ENCODE peak calls at places on chromosomes 12 and 14, in ten cellular contexts. I is activated CD8-positive, alpha-beta memory T cell treated with anti-CD3 and anti-CD28 coated beads for 24 hours; W is aorta; F is fibroblast of the aortic adventitia; T is HCT116; R is stimulated activated CD8-positive, alpha-beta memory T cell treated with anti-CD3 and anti-CD28 coated beads, Interleukin-7, amount 100 ng/mL, for 4 hours; V is fibroblast of the conjunctiva; M is IMR-90; E is stimulated activated CD4-positive, alpha-beta T cell treated with anti-CD3 and anti-CD28 coated beads, Interleukin-15, amount 100 ng/mL, for 24 hours; U is activated T-helper 1 cell treated with anti-CD3 and anti-CD28 coated beads, Interleukin-12 subunit alpha, Interleukin-12 subunit beta, Interleukin-2, Interleukin-4 antibody, amounts not matched to agents 30 ng/mL and 10 ng/mL and 1 ng/mL, durations not matched to agents 14 hours and 24 hours and 36 hours. G is an unnamed sample.

GRCh38 chr12:27733052-27733656 is 22.5 kb downstream of the MRPS35 start:
- DNase-seq in I (no peak), W (no peak), F (peak), T (no peak), R (no peak), V (peak), M (peak), E (peak), U (no peak), G (peak)

GRCh38 chr14:24056800-24057184 is 5.0 kb downstream of the CARMIL3 start:
- DNase-seq in I (no peak), W (no peak), F (no peak), T (no peak), R (no peak), V (no peak), M (no peak), E (no peak), U (no peak), G (no peak)

GRCh38 chr12:15751741-15752140 is 37.4 kb downstream of the EPS8 start:
- DNase-seq in I (no peak), W (no peak), F (peak), T (no peak), R (no peak), V (no peak), M (no peak), E (no peak), U (no peak), G (no peak)

GRCh38 chr12:50081096-50081808 is 3.9 kb upstream of the SMARCD1 start:
- DNase-seq in I (no peak), W (peak), F (no peak), T (no peak), R (no peak), V (no peak), M (no peak), E (no peak), U (no peak), G (no peak)

GRCh38 chr12:67752226-67752732 is 103.7 kb downstream of the DYRK2 start:
- DNase-seq in I (no peak), W (no peak), F (no peak), T (no peak), R (no peak), V (no peak), M (peak), E (no peak), U (no peak), G (no peak)

GRCh38 chr14:70008457-70008856 is 129.2 kb downstream of the SMOC1 start:
- DNase-seq in I (no peak), W (no peak), F (no peak), T (no peak), R (no peak), V (no peak), M (no peak), E (no peak), U (no peak), G (no peak)

GRCh38 chr14:77141592-77142288 is at the start of gene ZDHHC22:
- DNase-seq in I (no peak), W (no peak), F (no peak), T (no peak), R (no peak), V (no peak), M (no peak), E (no peak), U (no peak), G (no peak)

GRCh38 chr12:19189522-19189921 is 60.0 kb downstream of the PLEKHA5 start:
- DNase-seq in I (no peak), W (no peak), F (no peak), T (no peak), R (no peak), V (no peak), M (peak), E (no peak), U (no peak), G (no peak)

GRCh38 chr12:97758102-97758501 is 295.5 kb downstream of the RMST start:
- DNase-seq in I (no peak), W (no peak), F (no peak), T (no peak), R (no peak), V (no peak), M (no peak), E (no peak), U (no peak), G (no peak)

GRCh38 chr12:26810330-26810729 is 22.7 kb downstream of the ITPR2 start:
- DNase-seq in I (no peak), W (peak), F (peak), T (no peak), R (no peak), V (peak), M (peak), E (no peak), U (no peak), G (no peak)

GRCh38 chr14:50955373-50956043 is 11.2 kb upstream of the PYGL start:
- DNase-seq in I (no peak), W (peak), F (peak), T (peak), R (no peak), V (peak), M (peak), E (peak), U (no peak), G (peak)

GRCh38 chr12:68446379-68446778 is 114.2 kb upstream of the MDM1 start:
- DNase-seq in I (no peak), W (no peak), F (no peak), T (no peak), R (no peak), V (no peak), M (no peak), E (no peak), U (no peak), G (no peak)

GRCh38 chr14:23183479-23183878 is at the start of gene SLC7A8:
- DNase-seq in I (peak), W (peak), F (no peak), T (peak), R (no peak), V (no peak), M (no peak), E (peak), U (no peak), G (no peak)

GRCh38 chr12:113041560-113041959 is 15.0 kb upstream of the DTX1 start:
- DNase-seq in I (no peak), W (no peak), F (no peak), T (no peak), R (no peak), V (no peak), M (no peak), E (no peak), U (no peak), G (no peak)

GRCh38 chr14:102594514-102595175 is 2.2 kb downstream of the RCOR1 start:
- DNase-seq in I (peak), W (peak), F (peak), T (peak), R (peak), V (peak), M (peak), E (peak), U (peak), G (peak)

GRCh38 chr12:89801284-89801683 is 92.6 kb upstream of the ATP2B1 start:
- DNase-seq in I (no peak), W (no peak), F (no peak), T (no peak), R (no peak), V (no peak), M (no peak), E (no peak), U (no peak), G (peak)

GRCh38 chr14:67010602-67011001 is 178.6 kb upstream of the GARIN2 start:
- DNase-seq in I (no peak), W (no peak), F (no peak), T (no peak), R (no peak), V (no peak), M (no peak), E (no peak), U (no peak), G (peak)

GRCh38 chr12:70543444-70543843 is 93.8 kb downstream of the PTPRB start:
- DNase-seq in I (no peak), W (no peak), F (peak), T (peak), R (no peak), V (peak), M (peak), E (no peak), U (no peak), G (no peak)

GRCh38 chr14:104677506-104678332 is 11.7 kb upstream of the INF2 start:
- DNase-seq in I (peak), W (peak), F (peak), T (no peak), R (peak), V (peak), M (peak), E (peak), U (peak), G (peak)

GRCh38 chr14:22560638-22561365 is 28.2 kb downstream of the DAD1 start:
- DNase-seq in I (peak), W (no peak), F (no peak), T (no peak), R (no peak), V (no peak), M (no peak), E (peak), U (no peak), G (peak)

GRCh38 chr12:1801285-1801975 is 18.9 kb upstream of the LRTM2 start:
- DNase-seq in I (peak), W (peak), F (peak), T (no peak), R (no peak), V (no peak), M (peak), E (no peak), U (no peak), G (no peak)

GRCh38 chr14:50186088-50186487 is 45.3 kb downstream of the SOS2 start:
- DNase-seq in I (no peak), W (no peak), F (no peak), T (no peak), R (no peak), V (no peak), M (no peak), E (no peak), U (no peak), G (no peak)

GRCh38 chr14:22047105-22047504 is 373.5 kb upstream of the OR4E1 start:
- DNase-seq in I (no peak), W (no peak), F (no peak), T (no peak), R (no peak), V (no peak), M (no peak), E (peak), U (peak), G (peak)

GRCh38 chr12:11437966-11438365 is 42.6 kb upstream of the PRB2 start:
- DNase-seq in I (no peak), W (no peak), F (no peak), T (no peak), R (no peak), V (no peak), M (no peak), E (no peak), U (no peak), G (no peak)

GRCh38 chr12:49538740-49539403 is at the start of gene KCNH3:
- DNase-seq in I (peak), W (peak), F (peak), T (peak), R (peak), V (peak), M (peak), E (peak), U (peak), G (peak)

GRCh38 chr12:5171701-5172100 is 128.0 kb downstream of the KCNA5 start:
- DNase-seq in I (no peak), W (no peak), F (peak), T (peak), R (no peak), V (no peak), M (peak), E (peak), U (no peak), G (peak)

GRCh38 chr12:124296295-124296915 is 1.5 kb downstream of the RFLNA start:
- DNase-seq in I (no peak), W (peak), F (no peak), T (no peak), R (no peak), V (no peak), M (no peak), E (no peak), U (no peak), G (no peak)

GRCh38 chr14:101113835-101114725 is 210.6 kb upstream of the RTL1 start:
- DNase-seq in I (peak), W (no peak), F (peak), T (no peak), R (no peak), V (no peak), M (no peak), E (no peak), U (no peak), G (no peak)

GRCh38 chr14:31580234-31580633 is 19.0 kb downstream of the NUBPL start:
- DNase-seq in I (no peak), W (no peak), F (no peak), T (no peak), R (no peak), V (no peak), M (no peak), E (no peak), U (no peak), G (no peak)

GRCh38 chr14:95998656-95999055 is 40.5 kb upstream of the C14orf132 start:
- DNase-seq in I (no peak), W (no peak), F (peak), T (peak), R (no peak), V (peak), M (peak), E (no peak), U (no peak), G (peak)

GRCh38 chr14:66359500-66359899 is 126.7 kb upstream of the CCDC196 start:
- DNase-seq in I (no peak), W (no peak), F (peak), T (peak), R (no peak), V (peak), M (peak), E (peak), U (no peak), G (peak)

GRCh38 chr12:131114331-131114730 is 160.6 kb downstream of the ADGRD1 start:
- DNase-seq in I (no peak), W (peak), F (no peak), T (no peak), R (no peak), V (no peak), M (no peak), E (no peak), U (no peak), G (no peak)

GRCh38 chr12:27176765-27177164 is 67.3 kb upstream of the STK38L start:
- DNase-seq in I (no peak), W (no peak), F (peak), T (no peak), R (peak), V (no peak), M (peak), E (peak), U (no peak), G (no peak)

GRCh38 chr12:28563286-28563685 is 373.0 kb downstream of the CCDC91 start:
- DNase-seq in I (no peak), W (no peak), F (peak), T (no peak), R (no peak), V (no peak), M (no peak), E (no peak), U (no peak), G (no peak)

GRCh38 chr12:19783547-19784444 is 344.5 kb downstream of the AEBP2 start:
- DNase-seq in I (no peak), W (no peak), F (no peak), T (no peak), R (no peak), V (no peak), M (no peak), E (no peak), U (no peak), G (no peak)

G was measured in KBM-7.